ENCODE peak calls at places on chromosomes 4 and X, in eight cellular contexts. One of them, this sample, is unnamed.
A peak's percentile ranks its signal among the peaks of the same experiment; 100 is the strongest.

GRCh38 chr4:73922766-73923630 is 53.8 kb downstream of the CXCL1 start:
- DNase-seq in GM10248: no peak
- DNase-seq in EH: peak; percentile 54
- DNase-seq in adipocyte: peak; percentile 81
- DNase-seq in glutamatergic neuron: no peak
- DNase-seq in CD4-positive, CD25-positive, alpha-beta regulatory T cell: no peak
- DNase-seq in T-cell: no peak
- DNase-seq in psoas muscle: no peak
- DNase-seq in this sample: peak; percentile 58

GRCh38 chr4:161894493-161895167 is 269.2 kb downstream of the FSTL5 start:
- DNase-seq in GM10248: no peak
- DNase-seq in EH: no peak
- DNase-seq in adipocyte: no peak
- DNase-seq in glutamatergic neuron: no peak
- DNase-seq in CD4-positive, CD25-positive, alpha-beta regulatory T cell: no peak
- DNase-seq in T-cell: no peak
- DNase-seq in psoas muscle: no peak
- DNase-seq in this sample: no peak

GRCh38 chr4:74933562-74934015 is 673 bp downstream of the PARM1 start:
- DNase-seq in GM10248: peak; percentile 25
- DNase-seq in EH: no peak
- DNase-seq in adipocyte: peak; percentile 15
- DNase-seq in glutamatergic neuron: peak; percentile 50
- DNase-seq in CD4-positive, CD25-positive, alpha-beta regulatory T cell: no peak
- DNase-seq in T-cell: no peak
- DNase-seq in psoas muscle: peak; percentile 18
- DNase-seq in this sample: no peak

GRCh38 chrX:8813036-8813435 is 11.9 kb upstream of the FAM9A start:
- DNase-seq in GM10248: no peak
- DNase-seq in EH: no peak
- DNase-seq in adipocyte: no peak
- DNase-seq in glutamatergic neuron: no peak
- DNase-seq in CD4-positive, CD25-positive, alpha-beta regulatory T cell: no peak
- DNase-seq in T-cell: no peak
- DNase-seq in psoas muscle: no peak
- DNase-seq in this sample: no peak

GRCh38 chr4:82099863-82100579 is 273.8 kb downstream of the HNRNPD start:
- DNase-seq in GM10248: no peak
- DNase-seq in EH: no peak
- DNase-seq in adipocyte: no peak
- DNase-seq in glutamatergic neuron: no peak
- DNase-seq in CD4-positive, CD25-positive, alpha-beta regulatory T cell: no peak
- DNase-seq in T-cell: no peak
- DNase-seq in psoas muscle: no peak
- DNase-seq in this sample: peak; percentile 4

GRCh38 chr4:15131551-15131950 is 129.3 kb downstream of the CPEB2 start:
- DNase-seq in GM10248: no peak
- DNase-seq in EH: no peak
- DNase-seq in adipocyte: no peak
- DNase-seq in glutamatergic neuron: no peak
- DNase-seq in CD4-positive, CD25-positive, alpha-beta regulatory T cell: no peak
- DNase-seq in T-cell: no peak
- DNase-seq in psoas muscle: peak; percentile 22
- DNase-seq in this sample: no peak

GRCh38 chr4:126264839-126265238 is 950.1 kb downstream of the FAT4 start:
- DNase-seq in GM10248: no peak
- DNase-seq in EH: peak; percentile 58
- DNase-seq in adipocyte: peak; percentile 31
- DNase-seq in glutamatergic neuron: no peak
- DNase-seq in CD4-positive, CD25-positive, alpha-beta regulatory T cell: no peak
- DNase-seq in T-cell: no peak
- DNase-seq in psoas muscle: no peak
- DNase-seq in this sample: peak; percentile 73

GRCh38 chrX:31132803-31133202 is 61.0 kb upstream of the FTHL17 start:
- DNase-seq in GM10248: no peak
- DNase-seq in EH: no peak
- DNase-seq in adipocyte: no peak
- DNase-seq in glutamatergic neuron: no peak
- DNase-seq in CD4-positive, CD25-positive, alpha-beta regulatory T cell: no peak
- DNase-seq in T-cell: no peak
- DNase-seq in psoas muscle: no peak
- DNase-seq in this sample: no peak

GRCh38 chrX:122187065-122187464 is 997.0 kb upstream of the GRIA3 start:
- DNase-seq in GM10248: no peak
- DNase-seq in EH: peak; percentile 1
- DNase-seq in adipocyte: no peak
- DNase-seq in glutamatergic neuron: no peak
- DNase-seq in CD4-positive, CD25-positive, alpha-beta regulatory T cell: no peak
- DNase-seq in T-cell: no peak
- DNase-seq in psoas muscle: no peak
- DNase-seq in this sample: no peak

GRCh38 chr4:51995647-51996046 is 24.5 kb downstream of the LRRC66 start:
- DNase-seq in GM10248: no peak
- DNase-seq in EH: no peak
- DNase-seq in adipocyte: no peak
- DNase-seq in glutamatergic neuron: no peak
- DNase-seq in CD4-positive, CD25-positive, alpha-beta regulatory T cell: no peak
- DNase-seq in T-cell: no peak
- DNase-seq in psoas muscle: no peak
- DNase-seq in this sample: no peak

GRCh38 chr4:38574559-38575333 is 89.3 kb upstream of the KLF3 start:
- DNase-seq in GM10248: no peak
- DNase-seq in EH: no peak
- DNase-seq in adipocyte: no peak
- DNase-seq in glutamatergic neuron: no peak
- DNase-seq in CD4-positive, CD25-positive, alpha-beta regulatory T cell: no peak
- DNase-seq in T-cell: no peak
- DNase-seq in psoas muscle: peak; percentile 63
- DNase-seq in this sample: no peak